ENCODE peak calls at places on chromosome 5, in nine cellular contexts. P, Z, D, G, U, Q, W, T and E are unnamed samples.
A peak's percentile ranks its signal among the peaks of the same experiment; 100 is the strongest.

GRCh38 chr5:16669776-16670175 is 53.0 kb upstream of the RETREG1 start:
- DNase-seq in P (no peak), Z (no peak), D (no peak), G (no peak), U (peak; percentile 89), Q (no peak), W (no peak), T (no peak), E (no peak)

GRCh38 chr5:13217636-13218035 is 726.9 kb downstream of the DNAH5 start:
- DNase-seq in P (no peak), Z (no peak), D (no peak), G (no peak), U (no peak), Q (no peak), W (no peak), T (no peak), E (no peak)

GRCh38 chr5:157150995-157151394 is 8.3 kb upstream of the MED7 start:
- DNase-seq in P (no peak), Z (no peak), D (peak; percentile 32), G (no peak), U (no peak), Q (no peak), W (no peak), T (no peak), E (no peak)

GRCh38 chr5:95973793-95974325 is 12.2 kb upstream of the ELL2 start:
- DNase-seq in P (no peak), Z (no peak), D (no peak), G (no peak), U (peak; percentile 79), Q (no peak), W (no peak), T (no peak), E (no peak)

GRCh38 chr5:37859805-37860204 is 20.0 kb upstream of the GDNF start:
- DNase-seq in P (no peak), Z (no peak), D (no peak), G (no peak), U (no peak), Q (no peak), W (no peak), T (no peak), E (no peak)

GRCh38 chr5:16558984-16559629 is 57.7 kb downstream of the RETREG1 start:
- DNase-seq in P (no peak), Z (no peak), D (no peak), G (no peak), U (no peak), Q (no peak), W (no peak), T (no peak), E (no peak)

GRCh38 chr5:14374100-14374499 is 207.5 kb upstream of the OTULINL start:
- DNase-seq in P (no peak), Z (peak; percentile 47), D (peak; percentile 37), G (no peak), U (no peak), Q (no peak), W (no peak), T (no peak), E (no peak)

GRCh38 chr5:157308826-157309465 is 43.0 kb downstream of the CYFIP2 start:
- DNase-seq in P (no peak), Z (no peak), D (no peak), G (no peak), U (peak; percentile 35), Q (no peak), W (no peak), T (no peak), E (no peak)

GRCh38 chr5:173329370-173330150 is 1.3 kb upstream of the STC2 start:
- DNase-seq in P (no peak), Z (no peak), D (no peak), G (no peak), U (no peak), Q (no peak), W (peak; percentile 72), T (peak; percentile 79), E (no peak)

GRCh38 chr5:125085797-125086505 is 339.5 kb upstream of the ZNF608 start:
- DNase-seq in P (no peak), Z (no peak), D (no peak), G (no peak), U (no peak), Q (no peak), W (no peak), T (no peak), E (no peak)

GRCh38 chr5:96753848-96754247 is 53.9 kb downstream of the ERAP1 start:
- DNase-seq in P (no peak), Z (no peak), D (no peak), G (no peak), U (no peak), Q (no peak), W (no peak), T (no peak), E (no peak)

GRCh38 chr5:33755216-33755615 is 136.6 kb downstream of the ADAMTS12 start:
- DNase-seq in P (no peak), Z (no peak), D (no peak), G (no peak), U (peak; percentile 21), Q (no peak), W (no peak), T (no peak), E (no peak)

GRCh38 chr5:30343707-30344106 is 849.8 kb upstream of the CDH6 start:
- DNase-seq in P (no peak), Z (no peak), D (no peak), G (no peak), U (no peak), Q (no peak), W (no peak), T (no peak), E (no peak)

GRCh38 chr5:75052461-75053285 is at the start of gene GCNT4:
- DNase-seq in P (no peak), Z (no peak), D (peak; percentile 72), G (peak; percentile 51), U (peak; percentile 68), Q (peak; percentile 85), W (no peak), T (peak; percentile 86), E (peak; percentile 24)

GRCh38 chr5:170632985-170633234 is 129.1 kb downstream of the KCNIP1 start:
- DNase-seq in P (peak; percentile 19), Z (peak; percentile 38), D (no peak), G (peak; percentile 77), U (no peak), Q (peak; percentile 89), W (no peak), T (peak; percentile 84), E (peak; percentile 71)
- H3K4me3 ChIP-seq in P (peak overlapping the region; percentile 57), Z (peak overlapping the region; percentile 12), D (no peak overlapping the region), G (peak overlapping the region; percentile 19), U (peak overlapping the region; percentile 29), Q (peak overlapping the region; percentile 37), W (no peak overlapping the region), T (peak overlapping the region; percentile 15), E (peak overlapping the region; percentile 24)

GRCh38 chr5:160475864-160476438 is 54.3 kb downstream of the PTTG1 start:
- DNase-seq in P (no peak), Z (no peak), D (no peak), G (no peak), U (no peak), Q (no peak), W (peak; percentile 96), T (no peak), E (no peak)
- H3K4me1 ChIP-seq in P (peaks cover 12% of the 10 kb centered on the region), Z (no peaks in the 10 kb centered on the region), D (peaks cover 14% of the 10 kb centered on the region), G (no peaks in the 10 kb centered on the region), U (no peaks in the 10 kb centered on the region), Q (peaks cover 18% of the 10 kb centered on the region), W (peaks cover 100% of the 10 kb centered on the region), T (peaks cover 2% of the 10 kb centered on the region), E (peaks cover 11% of the 10 kb centered on the region)

GRCh38 chr5:36153727-36154126 is 1.8 kb downstream of the SKP2 start:
- DNase-seq in P (no peak), Z (no peak), D (no peak), G (no peak), U (no peak), Q (no peak), W (peak; percentile 73), T (no peak), E (no peak)
- H3K27ac ChIP-seq in P (no peak overlapping the region), Z (no peak overlapping the region), D (no peak overlapping the region), G (no peak overlapping the region), U (peak overlapping the region; percentile 38), Q (no peak overlapping the region), W (peak overlapping the region; percentile 73), T (no peak overlapping the region), E (no peak overlapping the region)

GRCh38 chr5:7878381-7878873 is 9.5 kb downstream of the MTRR start:
- DNase-seq in P (no peak), Z (no peak), D (peak; percentile 87), G (no peak), U (peak; percentile 62), Q (no peak), W (peak; percentile 41), T (no peak), E (no peak)
- H3K4me3 ChIP-seq in P (no peak overlapping the region), Z (no peak overlapping the region), D (no peak overlapping the region), G (no peak overlapping the region), U (no peak overlapping the region), Q (no peak overlapping the region), W (no peak overlapping the region), T (no peak overlapping the region), E (no peak overlapping the region)

DNA sequence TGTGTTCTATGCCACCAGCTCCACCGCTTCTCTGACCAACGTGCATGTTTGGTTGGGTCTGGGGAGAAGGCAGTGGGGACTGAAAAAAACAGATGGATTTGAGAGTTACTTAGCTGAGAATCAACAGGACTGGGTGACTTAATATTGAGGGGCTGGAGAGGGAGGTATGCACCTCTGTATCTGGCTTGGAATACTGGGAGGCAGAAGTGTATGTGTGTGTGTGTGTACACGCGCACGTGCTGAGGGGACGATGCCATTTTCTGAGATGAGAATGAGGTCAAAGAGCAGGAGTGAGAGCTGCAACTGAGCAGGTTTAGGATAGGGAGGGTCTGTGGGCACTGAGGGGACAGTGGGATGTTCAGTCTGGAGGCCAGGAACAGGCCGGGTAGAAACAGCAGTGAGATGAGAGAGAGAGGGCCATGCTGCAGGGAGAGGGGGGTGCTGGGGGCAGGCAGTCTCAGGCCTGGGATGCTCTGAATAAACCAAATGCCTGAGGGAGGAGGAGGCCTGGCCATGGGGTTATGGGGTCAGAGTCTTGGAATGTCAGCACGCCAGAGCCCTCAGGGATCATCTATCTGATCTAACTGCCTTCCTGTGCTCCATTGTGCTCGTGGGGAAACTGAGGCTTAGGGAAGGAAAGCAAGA is 14.0 kb downstream of the PDGFRB start:
- DNase-seq in P (no peak), Z (no peak), D (no peak), G (no peak), U (peak; percentile 74), Q (peak; percentile 75), W (no peak), T (no peak), E (no peak)
- H3K4me1 ChIP-seq in P (peaks cover 100% of the 10 kb centered on the region), Z (peaks cover 14% of the 10 kb centered on the region), D (peaks cover 15% of the 10 kb centered on the region), G (peaks cover 57% of the 10 kb centered on the region), U (peaks cover 61% of the 10 kb centered on the region), Q (peaks cover 39% of the 10 kb centered on the region), W (peaks cover 97% of the 10 kb centered on the region), T (no peaks in the 10 kb centered on the region), E (peaks cover 81% of the 10 kb centered on the region)